ENCODE peak calls at places on chromosomes 16 and 17, in six cellular contexts. T, N, O, Y, J and Z are unnamed samples.

GRCh38 chr16:12611006-12611477 is 192.6 kb downstream of the CPPED1 start:
- DNase-seq in Y (no peak), J (no peak), N (no peak), T (no peak), O (no peak), Z (no peak)

GRCh38 chr17:57174591-57174990 is 81.7 kb upstream of the MSI2 start:
- DNase-seq in N (no peak), J (no peak), T (no peak), Y (no peak), O (no peak), Z (no peak)

GRCh38 chr17:40100419-40100668 is at the start of gene NR1D1:
- DNase-seq in J (no peak), T (no peak), O (no peak), N (no peak), Y (no peak), Z (no peak)

GRCh38 chr17:71071837-71072236 is 902.5 kb downstream of the KCNJ2 start:
- DNase-seq in O (peak; percentile 98), N (peak; percentile 95), J (no peak), T (no peak), Y (no peak), Z (no peak)

GRCh38 chr17:50884354-50885311 is 18.5 kb upstream of the TOB1 start:
- DNase-seq in J (no peak), Y (no peak), O (no peak), N (no peak), T (peak; percentile 41), Z (no peak)

GRCh38 chr16:80066805-80067580 is 466.5 kb upstream of the MAF start:
- DNase-seq in J (no peak), O (no peak), Y (no peak), N (no peak), T (no peak), Z (no peak)

GRCh38 chr16:11605564-11605886 is 18.8 kb upstream of the LITAF start:
- DNase-seq in Y (no peak), N (no peak), T (no peak), J (no peak), O (no peak), Z (peak; percentile 4)

GRCh38 chr17:34474706-34475105 is 104.7 kb upstream of the TMEM132E start:
- DNase-seq in Y (no peak), J (no peak), O (no peak), T (no peak), N (no peak), Z (no peak)

GRCh38 chr17:38907930-38908675 is 17.3 kb upstream of the LASP1NB start:
- DNase-seq in O (no peak), N (no peak), J (no peak), Y (no peak), T (no peak), Z (no peak)

GRCh38 chr16:67663151-67663876 is 2.6 kb downstream of the PARD6A start:
- DNase-seq in Y (no peak), J (no peak), T (no peak), O (no peak), N (peak; percentile 49), Z (no peak)

GRCh38 chr16:78748471-78748929 is 649.0 kb downstream of the WWOX start:
- DNase-seq in T (no peak), N (no peak), O (no peak), Y (no peak), J (no peak), Z (no peak)

GRCh38 chr16:3488801-3489200 is 6.5 kb downstream of the C16orf90 start:
- DNase-seq in N (no peak), O (no peak), J (no peak), Y (no peak), T (no peak), Z (no peak)

GRCh38 chr17:55451203-55451641 is 29.6 kb upstream of the MMD start:
- DNase-seq in J (no peak), O (no peak), T (no peak), Y (no peak), N (no peak), Z (no peak)

GRCh38 chr17:8226536-8227237 is 16.3 kb upstream of the AURKB start:
- DNase-seq in Y (peak; percentile 69), O (peak; percentile 87), J (peak; percentile 42), T (peak; percentile 87), N (peak; percentile 94), Z (peak; percentile 63)

GRCh38 chr16:48365030-48365600 is 20.1 kb downstream of the SIAH1 start:
- DNase-seq in O (no peak), J (no peak), Y (no peak), N (peak; percentile 66), T (no peak), Z (no peak)